ENCODE peak calls at places on chromosomes 11 and 22, in five cellular contexts. A is uterus, M is gastrocnemius medialis, F is lower leg skin, D is HCT116. J is an unnamed sample.

GRCh38 chr11:111571829-111572501 is 30.3 kb upstream of the SIK2 start:
- DNase-seq in A (no peak), M (no peak), F (no peak), D (no peak), J (no peak)

GRCh38 chr11:134683860-134684259 is 271.8 kb upstream of the B3GAT1 start:
- DNase-seq in A (no peak), M (no peak), F (no peak), D (no peak), J (no peak)

GRCh38 chr22:20979243-20979809 is 2.8 kb upstream of the LZTR1 start:
- DNase-seq in A (peak), M (no peak), F (peak), D (no peak), J (peak)

GRCh38 chr11:45332486-45332934 is 46.4 kb upstream of the SYT13 start:
- DNase-seq in A (peak), M (no peak), F (no peak), D (peak), J (no peak)

GRCh38 chr11:86515297-86516094 is 140.8 kb downstream of the CCDC81 start:
- DNase-seq in A (peak), M (no peak), F (no peak), D (no peak), J (no peak)

GRCh38 chr11:795638-796564 is 2.2 kb downstream of the SLC25A22 start:
- DNase-seq in A (peak), M (no peak), F (peak), D (no peak), J (peak)

GRCh38 chr22:50232481-50233151 is 12.2 kb downstream of the TUBGCP6 start:
- DNase-seq in A (no peak), M (no peak), F (no peak), D (no peak), J (no peak)

GRCh38 chr22:19852177-19852781 is 2.4 kb downstream of the GNB1L start:
- DNase-seq in A (peak), M (no peak), F (no peak), D (no peak), J (no peak)

GRCh38 chr11:86463120-86463519 is 88.4 kb downstream of the CCDC81 start:
- DNase-seq in A (no peak), M (no peak), F (peak), D (no peak), J (no peak)

GRCh38 chr11:27703453-27703852 is 3.2 kb upstream of the BDNF start:
- DNase-seq in A (no peak), M (no peak), F (no peak), D (no peak), J (no peak)
- TF ChIP-seq CTCF in A (no peak), M (no peak), F (no peak), D (peak), J (no peak)

DNA sequence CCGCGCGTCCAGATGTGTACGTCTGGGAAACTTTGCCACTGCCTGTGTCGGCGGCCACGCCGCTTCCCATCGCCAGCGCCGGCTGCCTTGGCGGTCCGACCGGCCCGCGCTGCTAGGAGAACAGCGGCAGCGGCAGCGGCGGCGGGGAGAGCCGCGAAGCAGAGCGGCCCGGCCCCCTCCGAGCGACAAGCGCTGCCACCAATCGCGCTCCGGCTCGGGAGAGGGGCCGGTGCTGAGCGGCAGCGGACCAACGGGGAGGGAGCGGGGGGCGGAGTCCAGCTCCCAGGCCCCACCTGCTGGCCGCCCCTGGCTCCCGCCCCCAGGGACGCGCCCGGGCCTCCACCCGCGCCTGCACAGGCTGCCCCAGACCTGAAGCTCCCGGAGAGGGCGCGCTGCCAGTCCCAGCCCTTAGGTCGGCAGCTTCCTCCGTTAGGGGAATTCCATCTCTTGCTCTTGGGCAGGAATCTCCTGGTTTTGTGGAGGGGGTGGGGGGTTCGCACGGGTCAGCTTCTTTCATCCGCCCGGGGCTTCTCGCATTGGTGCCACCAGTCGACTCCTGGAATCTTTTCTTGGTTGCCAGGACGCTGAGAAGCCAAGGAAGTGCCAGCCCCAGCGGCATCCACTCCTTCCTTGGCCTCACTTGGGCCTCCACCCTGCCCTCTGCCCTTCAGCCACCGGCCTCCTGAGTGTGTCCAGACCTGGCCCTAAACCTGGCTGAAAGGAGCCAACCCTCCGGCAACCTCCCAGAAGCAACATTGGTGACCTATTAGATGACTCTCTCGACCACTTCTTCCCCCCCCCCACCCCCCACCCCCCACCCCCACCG is at the start of gene GALNT18:
- DNase-seq in A (peak), M (peak), F (peak), D (peak), J (peak)
- TF ChIP-seq POLR2A in A (peak), M (peak), F (no peak), D (peak), J (peak)

GRCh38 chr22:32920734-32921133 is 119.2 kb downstream of the TIMP3 start:
- DNase-seq in A (no peak), M (no peak), F (no peak), D (no peak), J (no peak)

GRCh38 chr22:32932176-32932575 is 126.0 kb downstream of the SYN3 start:
- DNase-seq in A (no peak), M (no peak), F (no peak), D (no peak), J (no peak)

DNA sequence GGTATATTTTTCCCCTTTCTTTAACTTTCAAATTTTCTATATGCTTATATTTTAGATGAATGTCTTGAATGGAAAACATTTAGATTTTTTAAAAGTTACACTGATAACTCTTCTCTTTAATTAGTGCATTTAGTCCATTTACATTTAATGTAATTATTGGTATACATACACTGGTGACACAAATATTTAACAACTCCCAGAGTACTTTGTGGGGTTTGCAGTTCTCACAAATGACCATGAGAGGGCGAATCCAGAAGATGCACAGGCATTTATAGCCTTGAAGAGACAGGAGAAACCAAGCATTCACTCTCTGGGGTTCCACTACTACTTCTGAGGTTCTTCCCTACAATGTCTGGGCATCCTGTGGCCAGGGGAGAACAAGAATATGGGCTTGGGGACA is 125.1 kb downstream of the TIMP3 start:
- DNase-seq in A (no peak), M (no peak), F (no peak), D (peak), J (no peak)
- TF ChIP-seq CTCF in A (peak), M (peak), F (no peak), D (peak), J (peak)

GRCh38 chr11:62599069-62599696 is 2.5 kb downstream of the MTA2 start:
- DNase-seq in A (peak), M (peak), F (peak), D (peak), J (peak)
- TF ChIP-seq POLR2A in A (no peak), M (no peak), F (no peak), D (no peak), J (no peak)

GRCh38 chr22:38699784-38700183 is 959 bp downstream of the JOSD1 start:
- DNase-seq in A (no peak), M (no peak), F (no peak), D (no peak), J (no peak)
- TF ChIP-seq CTCF in A (no peak), M (no peak), F (no peak), D (no peak), J (no peak)

GRCh38 chr11:65479184-65480145 is 19.4 kb upstream of the MALAT1 start:
- DNase-seq in A (peak), M (peak), F (peak), D (no peak), J (peak)
- TF ChIP-seq POLR2A in A (no peak), M (peak), F (no peak), D (no peak), J (peak)

GRCh38 chr11:119536801-119537200 is 113.8 kb upstream of the THY1 start:
- DNase-seq in A (no peak), M (no peak), F (no peak), D (no peak), J (no peak)
- TF ChIP-seq CTCF in A (no peak), M (no peak), F (no peak), D (no peak), J (no peak)

GRCh38 chr11:13118691-13119090 is 109.6 kb downstream of the RASSF10 start:
- DNase-seq in A (no peak), M (no peak), F (no peak), D (no peak), J (no peak)
- TF ChIP-seq POLR2A in A (no peak), M (no peak), F (no peak), D (no peak), J (no peak)

GRCh38 chr11:117052196-117053149 is 45.8 kb downstream of the SIK3 start:
- DNase-seq in A (no peak), M (no peak), F (no peak), D (no peak), J (no peak)
- TF ChIP-seq CTCF in A (no peak), M (no peak), F (no peak), D (no peak), J (no peak)

GRCh38 chr22:38257170-38257569 is 15.6 kb downstream of the TMEM184B start:
- DNase-seq in A (peak), M (no peak), F (no peak), D (no peak), J (no peak)

GRCh38 chr22:38258895-38259294 is 13.9 kb downstream of the TMEM184B start:
- DNase-seq in A (peak), M (no peak), F (no peak), D (no peak), J (peak)

GRCh38 chr22:38259370-38259769 is 13.4 kb downstream of the TMEM184B start:
- DNase-seq in A (no peak), M (no peak), F (no peak), D (no peak), J (no peak)

GRCh38 chr22:38255697-38256096 is 17.1 kb downstream of the TMEM184B start:
- DNase-seq in A (no peak), M (no peak), F (no peak), D (no peak), J (no peak)

DNA sequence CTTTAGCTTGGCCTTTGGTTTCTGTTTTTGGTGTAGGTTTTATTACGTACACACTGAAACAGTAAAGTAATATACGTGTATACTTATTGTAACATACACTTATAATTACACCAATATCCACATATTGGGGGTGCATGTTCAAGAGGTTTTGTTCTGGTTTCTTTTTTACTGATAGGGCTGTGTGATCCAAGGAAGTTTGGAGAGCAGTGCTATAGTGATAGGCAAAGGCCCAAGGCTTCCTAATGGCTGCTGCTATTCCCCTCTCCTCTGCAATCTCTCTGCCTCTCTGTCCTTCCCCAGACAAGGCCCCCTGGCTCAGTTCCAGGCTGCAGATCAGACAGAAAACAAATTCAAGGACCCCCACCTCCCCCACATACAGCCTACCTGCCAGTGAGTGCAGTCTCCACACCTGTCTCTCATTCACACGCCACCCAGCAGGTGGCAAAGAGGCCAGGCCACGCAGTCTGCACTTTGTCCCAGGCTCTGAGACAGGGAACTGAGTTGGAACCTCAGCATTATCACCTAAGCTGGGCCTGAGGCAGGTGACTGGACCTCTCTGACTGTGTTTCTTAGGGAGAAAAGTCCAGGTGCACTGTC is 15.1 kb downstream of the TMEM184B start:
- DNase-seq in A (peak), M (no peak), F (no peak), D (no peak), J (no peak)
- TF ChIP-seq POLR2A in A (no peak), M (no peak), F (no peak), D (no peak), J (no peak)